ENCODE peak calls at places on chromosomes 4 and X, in six cellular contexts. T is GM20000, Q is psoas muscle, J is omental fat pad, S is tibial nerve, C is tibial artery. V is an unnamed sample.
A peak's percentile ranks its signal among the peaks of the same experiment; 100 is the strongest.

GRCh38 chr4:6641164-6641970 is 882 bp downstream of the MRFAP1 start:
- DNase-seq in J (no peak), C (peak; percentile 74), T (peak; percentile 57), Q (peak; percentile 64), S (no peak), V (no peak)

GRCh38 chrX:149453911-149454820 is 50.9 kb downstream of the IDS start:
- DNase-seq in Q (no peak), C (no peak), J (no peak), S (no peak), T (no peak), V (no peak)

GRCh38 chr4:25852105-25852504 is 10.7 kb downstream of the SEL1L3 start:
- DNase-seq in S (no peak), J (no peak), C (no peak), Q (no peak), T (no peak), V (no peak)

GRCh38 chr4:183337833-183338232 is 15.6 kb upstream of the CLDN24 start:
- DNase-seq in Q (no peak), T (no peak), C (no peak), J (no peak), S (no peak), V (no peak)

GRCh38 chrX:120791013-120791643 is 84.5 kb downstream of the CT47B1 start:
- DNase-seq in J (peak; percentile 25), Q (peak; percentile 54), C (peak; percentile 74), T (no peak), S (peak; percentile 16), V (peak; percentile 56)

GRCh38 chr4:129862461-129862860 is 766.5 kb downstream of the C4orf33 start:
- DNase-seq in J (no peak), C (no peak), S (no peak), Q (no peak), T (no peak), V (no peak)

GRCh38 chr4:42628740-42629139 is 28.2 kb downstream of the ATP8A1 start:
- DNase-seq in J (no peak), T (no peak), S (no peak), Q (no peak), C (no peak), V (no peak)

GRCh38 chr4:24924309-24924781 is 11.5 kb upstream of the CCDC149 start:
- DNase-seq in T (no peak), S (no peak), C (no peak), J (no peak), Q (no peak), V (peak; percentile 92)

GRCh38 chr4:46404961-46405360 is 15.0 kb upstream of the GABRA2 start:
- DNase-seq in S (no peak), J (no peak), Q (no peak), C (no peak), T (no peak), V (no peak)

GRCh38 chr4:2862528-2862927 is 18.9 kb downstream of the ADD1 start:
- DNase-seq in S (no peak), J (no peak), Q (no peak), T (no peak), C (no peak), V (no peak)

GRCh38 chr4:101367201-101367600 is 19.9 kb upstream of the PPP3CA start:
- DNase-seq in T (no peak), Q (no peak), S (no peak), J (no peak), C (no peak), V (no peak)

GRCh38 chr4:112058433-112058832 is 86.8 kb upstream of the FAM241A start:
- DNase-seq in J (no peak), S (no peak), T (no peak), Q (no peak), C (no peak), V (no peak)

GRCh38 chr4:173231916-173232315 is 63.3 kb downstream of the GALNT7 start:
- DNase-seq in Q (no peak), J (no peak), C (no peak), S (no peak), T (no peak), V (no peak)

GRCh38 chrX:37685452-37686347 is at the start of gene XK:
- DNase-seq in J (no peak), T (peak; percentile 25), C (peak; percentile 76), S (no peak), Q (peak; percentile 51), V (no peak)

GRCh38 chrX:6226053-6226645 is 2.5 kb downstream of the NLGN4X start:
- DNase-seq in C (no peak), Q (peak; percentile 11), T (no peak), S (no peak), J (no peak), V (no peak)

GRCh38 chrX:140701480-140701879 is 8.1 kb upstream of the LINC00632 start:
- DNase-seq in S (no peak), J (no peak), T (no peak), C (no peak), Q (no peak), V (no peak)

GRCh38 chr4:128355301-128355700 is 67.7 kb upstream of the PGRMC2 start:
- DNase-seq in T (no peak), Q (no peak), S (no peak), J (no peak), C (no peak), V (no peak)

GRCh38 chr4:111475001-111475400 is 670.3 kb upstream of the FAM241A start:
- DNase-seq in J (no peak), T (no peak), S (no peak), C (no peak), Q (no peak), V (peak; percentile 10)

GRCh38 chrX:106952089-106952488 is 31.9 kb downstream of the CLDN2 start:
- DNase-seq in Q (no peak), T (no peak), J (no peak), C (no peak), S (no peak), V (no peak)

DNA sequence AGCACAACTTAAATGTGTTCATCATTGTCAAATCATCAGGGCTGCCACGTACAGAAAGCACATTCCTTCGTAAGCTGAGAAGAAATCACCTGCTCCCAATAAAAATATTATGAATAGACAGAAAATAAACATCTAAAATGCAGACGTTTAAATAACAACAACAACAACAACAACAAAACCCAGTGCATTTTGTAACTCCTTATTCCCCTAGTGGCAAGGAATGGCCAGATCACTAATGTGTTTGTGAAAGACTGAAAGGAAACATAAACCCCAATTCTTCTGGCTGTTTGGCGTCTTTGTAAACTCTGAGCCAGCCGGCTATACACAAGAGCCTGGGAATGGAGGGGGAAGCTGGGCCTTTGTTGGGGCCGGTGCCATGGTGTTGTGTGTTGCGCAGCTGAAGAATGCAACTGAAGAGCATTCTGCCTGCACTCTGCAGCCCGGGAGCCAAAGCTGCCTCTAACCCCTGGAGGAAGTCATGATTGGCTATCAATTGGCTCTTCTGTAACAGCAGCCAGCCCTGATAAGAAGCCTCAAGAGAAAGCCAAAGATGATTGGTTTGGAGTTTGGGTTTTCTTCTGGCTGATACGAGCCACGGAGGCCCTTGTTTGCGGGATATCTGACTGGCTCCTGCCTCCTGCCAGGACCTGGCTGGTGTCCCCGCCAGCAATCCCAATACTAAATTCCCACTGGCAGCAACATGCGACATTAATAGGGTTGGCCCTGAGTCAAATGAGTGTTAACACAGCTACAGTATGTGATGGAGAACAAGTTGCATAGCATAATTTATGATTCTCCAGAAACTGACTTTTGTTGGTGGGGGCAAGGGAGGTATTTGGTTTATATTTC is 89.7 kb upstream of the TFDP3 start:
- DNase-seq in C (no peak), J (no peak), T (no peak), Q (peak; percentile 19), S (no peak), V (no peak)
- TF ChIP-seq CTCF in C (no peak), J (no peak), T (no peak), Q (no peak), S (peak; percentile 17), V (no peak)

DNA sequence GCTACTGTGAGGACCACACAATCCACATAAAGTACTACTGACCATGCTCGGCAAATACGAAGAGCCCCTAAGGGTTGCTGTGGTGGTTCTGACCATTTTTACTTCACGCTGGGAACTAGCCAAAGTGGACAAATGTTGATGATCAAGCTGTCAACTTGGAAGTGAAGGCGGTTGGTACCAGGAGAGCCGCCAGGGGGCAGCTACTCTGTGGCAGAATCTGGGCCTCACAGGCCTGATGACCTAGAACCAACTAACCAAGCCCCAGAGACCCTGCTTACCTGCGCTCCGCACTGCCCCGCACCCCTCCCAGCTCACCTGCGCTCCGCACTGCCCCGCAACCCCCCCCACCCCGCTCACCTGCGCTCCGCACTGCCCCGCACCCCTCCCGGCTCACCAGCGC is 5.6 kb downstream of the GAK start:
- DNase-seq in S (no peak), T (no peak), J (no peak), C (peak; percentile 23), Q (no peak), V (no peak)
- TF ChIP-seq CTCF in S (no peak), T (no peak), J (no peak), C (no peak), Q (no peak), V (peak; percentile 18)

GRCh38 chrX:94751611-94752010 is 1077.6 kb downstream of the FAM133A start:
- DNase-seq in J (no peak), S (no peak), Q (no peak), T (no peak), C (no peak), V (no peak)
- TF ChIP-seq CTCF in J (no peak), S (no peak), Q (no peak), T (no peak), C (no peak), V (no peak)

DNA sequence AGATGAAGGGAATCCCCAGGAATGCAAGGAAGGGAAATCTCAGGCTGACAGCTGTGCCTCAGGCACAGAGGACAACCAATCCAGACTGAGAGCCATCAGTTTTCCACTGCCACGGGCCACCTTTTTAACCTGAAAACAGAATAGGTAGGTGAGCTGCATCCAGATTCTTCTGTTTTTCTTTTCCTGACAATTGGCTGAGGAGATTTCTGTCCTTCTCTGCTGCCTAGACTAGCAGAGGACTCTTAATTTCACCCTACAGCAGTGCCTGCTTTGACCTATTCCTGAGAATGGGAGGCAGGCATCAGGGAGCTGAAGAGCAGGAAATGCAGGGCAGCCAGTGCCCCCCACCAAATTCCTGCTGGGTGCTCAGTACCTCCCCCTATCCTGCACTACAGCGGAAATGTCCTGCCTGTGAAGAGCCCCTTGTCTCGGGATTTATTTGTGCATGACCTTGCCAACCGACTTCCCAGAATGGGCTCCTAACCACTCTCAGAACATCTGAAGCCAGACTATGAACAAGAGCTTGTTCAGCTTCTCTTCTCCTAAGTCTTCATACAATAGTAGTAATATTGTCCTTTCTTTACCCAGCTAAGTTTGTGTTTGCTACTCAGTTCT is 65.1 kb downstream of the CASK start:
- DNase-seq in T (no peak), J (no peak), S (no peak), C (no peak), Q (no peak), V (no peak)
- TF ChIP-seq CTCF in T (no peak), J (no peak), S (no peak), C (no peak), Q (no peak), V (no peak)